ENCODE peak calls at places on chromosome 9, in four cellular contexts. P is mesendoderm, B is H1, A is IMR-90. F is an unnamed sample.

GRCh38 chr9:1429328-1429727 is 379.2 kb downstream of the DMRT2 start:
- DNase-seq in P (peak), B (peak), A (no peak), F (no peak)

GRCh38 chr9:121557581-121558422 is 58.2 kb upstream of the GGTA1 start:
- DNase-seq in P (peak), B (no peak), A (peak), F (peak)

GRCh38 chr9:110027624-110028023 is 180.3 kb downstream of the C9orf152 start:
- DNase-seq in P (no peak), B (no peak), A (peak), F (no peak)

GRCh38 chr9:95080961-95081658 is 236.4 kb downstream of the FANCC start:
- DNase-seq in P (no peak), B (no peak), A (no peak), F (no peak)

GRCh38 chr9:96109718-96110351 is 192.1 kb downstream of the HSD17B3 start:
- DNase-seq in P (no peak), B (no peak), A (peak), F (no peak)

GRCh38 chr9:95087659-95088242 is 229.8 kb downstream of the FANCC start:
- DNase-seq in P (no peak), B (no peak), A (no peak), F (no peak)

GRCh38 chr9:109907400-109907799 is 127.4 kb downstream of the PALM2AKAP2 start:
- DNase-seq in P (no peak), B (no peak), A (no peak), F (no peak)

GRCh38 chr9:108168451-108168850 is 678.9 kb upstream of the KLF4 start:
- DNase-seq in P (no peak), B (no peak), A (peak), F (no peak)

GRCh38 chr9:36827593-36827992 is 206.5 kb downstream of the PAX5 start:
- DNase-seq in P (no peak), B (no peak), A (no peak), F (no peak)

GRCh38 chr9:130731355-130731754 is 37.8 kb downstream of the EXOSC2 start:
- DNase-seq in P (no peak), B (no peak), A (no peak), F (no peak)

GRCh38 chr9:113131689-113132151 is 19.1 kb upstream of the SLC31A2 start:
- DNase-seq in P (peak), B (peak), A (peak), F (no peak)

DNA sequence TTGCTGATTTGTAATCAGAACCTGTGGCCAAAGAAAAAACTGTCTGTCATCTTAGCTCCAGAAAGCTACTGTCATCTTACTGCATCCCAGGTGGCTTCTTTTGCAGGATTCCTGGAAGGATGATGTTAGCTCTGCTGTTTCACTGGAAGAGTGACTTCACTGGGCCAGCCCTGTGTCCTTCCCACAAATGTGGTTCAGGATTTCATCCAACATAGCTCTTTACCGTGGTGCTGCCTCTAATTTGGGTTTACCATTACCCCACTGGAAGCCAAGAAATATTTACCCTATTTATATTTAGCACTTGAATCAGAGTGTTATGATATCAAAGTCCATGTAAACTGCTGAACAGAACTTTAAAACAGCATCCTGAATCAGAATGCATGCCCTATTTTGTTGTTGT is 501.0 kb downstream of the GADD45G start:
- DNase-seq in P (no peak), B (no peak), A (no peak), F (no peak)
- H3K23ac ChIP-seq in P (no peak), B (no peak), A (no peak), F (no peak)

GRCh38 chr9:7079051-7079450 is 321.3 kb downstream of the KDM4C start:
- DNase-seq in P (no peak), B (no peak), A (no peak), F (no peak)
- H4K5ac ChIP-seq in P (no peak), B (no peak), A (no peak), F (no peak)

GRCh38 chr9:31637265-31637664 is 747.2 kb upstream of the ACO1 start:
- DNase-seq in P (no peak), B (no peak), A (no peak), F (no peak)
- H3K23ac ChIP-seq in P (no peak), B (no peak), A (no peak), F (no peak)

DNA sequence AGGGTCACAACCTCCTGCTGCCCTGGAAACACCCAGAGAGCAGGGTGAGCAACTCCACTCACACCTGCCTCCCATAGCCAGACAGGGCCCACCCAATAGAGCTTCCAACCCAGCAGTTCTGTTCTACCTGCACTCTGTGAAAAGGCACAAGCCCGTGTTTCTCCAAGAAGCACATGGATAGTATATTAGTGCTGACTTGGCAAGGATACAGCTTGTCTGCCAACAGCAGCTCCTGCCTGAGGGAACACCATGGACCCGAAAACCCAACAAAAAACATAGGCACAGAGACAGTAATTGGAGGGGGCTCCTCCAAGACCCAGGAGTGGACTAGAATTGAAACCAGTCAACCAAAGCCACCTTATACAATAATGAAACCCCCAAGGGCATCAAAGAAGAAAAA is 48.6 kb downstream of the CDKN2A start:
- DNase-seq in P (no peak), B (no peak), A (no peak), F (no peak)
- H4K5ac ChIP-seq in P (no peak), B (no peak), A (no peak), F (no peak)

DNA sequence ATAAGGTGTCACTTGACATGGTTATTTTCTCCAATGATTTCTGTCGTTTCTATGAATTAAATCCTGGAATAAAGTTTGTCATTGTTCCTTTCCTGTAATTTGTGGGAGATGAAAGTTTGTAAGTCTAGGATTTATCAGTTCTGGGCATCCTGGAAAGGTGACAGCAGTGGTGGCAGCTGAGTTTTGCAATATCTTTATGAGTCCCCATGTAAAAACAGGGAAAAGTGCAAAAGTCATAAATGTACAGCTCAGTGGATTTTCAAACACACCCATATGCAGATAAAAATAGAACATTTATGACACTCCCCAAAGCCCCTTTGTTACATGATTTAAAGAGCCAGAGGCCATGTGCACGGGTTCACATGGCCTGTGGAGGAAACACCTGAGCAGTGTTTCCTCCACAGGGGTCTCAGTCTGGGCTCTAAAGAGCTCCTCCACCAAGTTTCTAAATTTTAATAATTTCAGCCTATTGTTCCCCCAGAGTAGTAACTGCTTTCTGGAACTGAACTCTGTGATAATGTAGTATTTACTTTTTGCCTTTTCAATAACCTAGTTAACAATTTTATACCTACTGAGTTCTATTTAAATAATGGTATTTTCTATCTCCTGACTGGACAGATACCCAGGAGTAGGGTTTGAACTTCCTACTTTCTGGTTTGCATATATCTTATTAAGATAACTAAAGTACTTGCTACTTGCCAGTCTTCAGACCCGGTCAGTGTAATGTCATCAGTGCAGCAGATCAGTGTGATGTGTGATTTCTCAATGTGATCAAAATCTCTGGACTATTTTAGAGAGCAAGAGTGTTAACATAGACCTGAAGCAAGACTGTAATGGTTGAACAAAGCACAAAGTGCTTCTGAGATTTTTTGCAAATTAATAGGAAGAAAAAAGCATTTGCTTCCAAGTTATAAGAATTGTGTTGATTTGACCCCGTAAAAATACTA is 6.5 kb downstream of the TMEM38B start:
- DNase-seq in P (no peak), B (no peak), A (no peak), F (no peak)
- H3K23ac ChIP-seq in P (no peak), B (no peak), A (no peak), F (no peak)

GRCh38 chr9:12856608-12857007 is 81.8 kb downstream of the LURAP1L start:
- DNase-seq in P (peak), B (no peak), A (no peak), F (peak)

GRCh38 chr9:12859704-12860251 is 85.0 kb downstream of the LURAP1L start:
- DNase-seq in P (no peak), B (no peak), A (peak), F (no peak)

GRCh38 chr9:12863624-12864023 is 88.8 kb downstream of the LURAP1L start:
- DNase-seq in P (no peak), B (no peak), A (no peak), F (no peak)

GRCh38 chr9:12862596-12862995 is 87.8 kb downstream of the LURAP1L start:
- DNase-seq in P (no peak), B (no peak), A (no peak), F (no peak)

DNA sequence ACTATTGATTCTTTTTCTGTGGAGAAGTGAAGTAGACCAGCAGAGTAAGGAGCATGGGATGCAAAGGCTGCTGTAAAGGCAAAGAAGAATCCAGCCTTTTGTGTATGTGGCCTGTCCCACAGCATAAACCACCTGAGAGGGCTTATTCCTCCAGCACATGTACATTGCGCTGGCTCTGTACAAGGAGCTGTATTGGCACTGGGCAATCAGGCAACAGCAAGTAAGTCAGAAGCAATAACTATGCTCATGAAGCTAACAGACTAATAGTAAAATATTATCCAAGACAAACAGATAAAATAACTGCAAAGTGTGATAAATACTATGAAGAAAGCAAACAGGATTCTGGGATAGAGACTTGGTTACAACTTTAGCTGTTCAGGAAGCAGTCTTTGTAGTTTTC is 86.2 kb downstream of the LURAP1L start:
- DNase-seq in P (no peak), B (no peak), A (no peak), F (no peak)
- H4K5ac ChIP-seq in P (no peak), B (no peak), A (no peak), F (no peak)

DNA sequence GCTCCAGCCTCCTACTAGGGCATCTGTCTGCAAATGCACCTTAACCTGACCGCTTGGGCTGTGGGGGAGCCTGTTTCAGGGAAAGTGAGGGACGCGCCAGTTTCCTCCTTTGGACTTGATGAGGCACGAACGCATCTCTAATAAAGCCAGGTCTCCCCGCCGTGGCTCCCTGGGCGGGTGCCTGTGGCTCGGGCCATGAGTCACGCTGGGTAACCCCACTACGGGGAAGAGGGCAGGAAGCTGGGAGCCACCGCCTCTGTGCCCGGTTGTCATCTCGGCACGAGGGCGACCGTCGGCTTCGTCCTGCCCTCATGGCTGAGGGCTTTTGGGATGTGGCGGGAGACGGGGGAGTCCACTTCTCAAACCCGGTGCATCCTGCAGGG is 12.1 kb downstream of the NOTCH1 start:
- DNase-seq in P (no peak), B (no peak), A (no peak), F (no peak)
- H3K23ac ChIP-seq in P (no peak), B (no peak), A (no peak), F (no peak)

DNA sequence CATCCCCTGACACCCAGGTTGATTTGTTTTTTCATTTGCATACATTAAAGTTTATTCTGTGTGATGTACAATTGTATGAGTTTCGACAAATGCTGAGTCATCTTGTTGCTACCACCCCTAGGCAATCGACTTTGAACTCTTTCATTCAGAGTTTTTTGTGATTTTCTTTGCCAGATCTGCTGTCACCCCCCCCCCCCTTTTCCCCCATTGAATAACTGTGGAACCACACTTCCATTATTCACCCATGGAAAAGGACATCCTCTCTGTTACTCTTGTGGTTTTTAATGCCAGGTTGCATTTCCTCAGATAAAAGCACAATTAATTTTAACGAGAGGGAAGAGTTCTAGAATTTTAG is 13.7 kb upstream of the FAM120AOS start:
- DNase-seq in P (no peak), B (no peak), A (no peak), F (no peak)
- H4K5ac ChIP-seq in P (no peak), B (no peak), A (peak), F (no peak)

GRCh38 chr9:120286530-120286929 is 293.4 kb downstream of the CDK5RAP2 start:
- DNase-seq in P (no peak), B (no peak), A (no peak), F (no peak)
- H3K23ac ChIP-seq in P (no peak), B (no peak), A (no peak), F (no peak)

GRCh38 chr9:97845763-97846162 is 7.3 kb upstream of the FOXE1 start:
- DNase-seq in P (no peak), B (no peak), A (no peak), F (no peak)

GRCh38 chr9:97845130-97845529 is 7.9 kb upstream of the FOXE1 start:
- DNase-seq in P (no peak), B (no peak), A (peak), F (no peak)

GRCh38 chr9:97847474-97848236 is 5.4 kb upstream of the FOXE1 start:
- DNase-seq in P (no peak), B (no peak), A (no peak), F (no peak)

GRCh38 chr9:97848237-97848581 is 4.8 kb upstream of the FOXE1 start:
- DNase-seq in P (peak), B (peak), A (no peak), F (no peak)

DNA sequence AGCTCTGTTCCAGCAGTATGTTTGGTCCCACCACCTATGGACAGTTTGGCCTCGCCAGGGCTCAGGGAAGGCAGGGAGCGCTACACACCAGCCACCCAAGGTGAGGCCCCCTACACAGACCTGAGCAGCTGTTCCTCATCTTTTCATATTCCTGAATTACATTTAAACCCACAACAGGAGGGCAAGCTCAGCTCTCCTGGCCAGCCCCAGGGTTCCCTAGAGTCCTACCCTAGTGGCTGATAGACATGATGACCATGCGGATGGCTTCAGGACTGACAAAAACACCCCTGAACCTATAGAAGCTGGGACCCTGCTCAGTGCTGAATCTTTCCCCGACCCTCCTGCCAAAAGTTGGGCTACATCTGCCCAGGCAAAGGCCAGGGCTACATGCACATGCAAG is 6.7 kb upstream of the FOXE1 start:
- DNase-seq in P (no peak), B (no peak), A (no peak), F (no peak)
- H4K5ac ChIP-seq in P (no peak), B (no peak), A (no peak), F (no peak)